ENCODE peak calls at places on chromosome 3, in five cellular contexts. One of them, this sample, is unnamed.
A peak's percentile ranks its signal among the peaks of the same experiment; 100 is the strongest.

GRCh38 chr3:197520311-197521276 is 35.2 kb downstream of the BDH1 start:
- DNase-seq in HEK293T: no peak
- DNase-seq in Kasumi-1: no peak
- DNase-seq in NCI-H2227 treated with DMSO at 0.1 percent for 48 hours: peak; percentile 71
- DNase-seq in left ventricle myocardium inferior: no peak
- DNase-seq in this sample: peak; percentile 79

GRCh38 chr3:139521811-139522210 is 17.7 kb downstream of the RBP1 start:
- DNase-seq in HEK293T: no peak
- DNase-seq in Kasumi-1: no peak
- DNase-seq in NCI-H2227 treated with DMSO at 0.1 percent for 48 hours: no peak
- DNase-seq in left ventricle myocardium inferior: no peak
- DNase-seq in this sample: no peak

GRCh38 chr3:123656691-123657090 is 71.8 kb upstream of the HACD2 start:
- DNase-seq in HEK293T: no peak
- DNase-seq in Kasumi-1: peak; percentile 31
- DNase-seq in NCI-H2227 treated with DMSO at 0.1 percent for 48 hours: no peak
- DNase-seq in left ventricle myocardium inferior: no peak
- DNase-seq in this sample: no peak

GRCh38 chr3:39146611-39147373 is 6.6 kb downstream of the CSRNP1 start:
- DNase-seq in HEK293T: no peak
- DNase-seq in Kasumi-1: peak; percentile 78
- DNase-seq in NCI-H2227 treated with DMSO at 0.1 percent for 48 hours: peak; percentile 31
- DNase-seq in left ventricle myocardium inferior: peak; percentile 65
- DNase-seq in this sample: no peak

GRCh38 chr3:164040991-164041390 is 1037.3 kb downstream of the SI start:
- DNase-seq in HEK293T: no peak
- DNase-seq in Kasumi-1: no peak
- DNase-seq in NCI-H2227 treated with DMSO at 0.1 percent for 48 hours: no peak
- DNase-seq in left ventricle myocardium inferior: no peak
- DNase-seq in this sample: no peak

GRCh38 chr3:94307588-94307987 is 244.7 kb downstream of the NSUN3 start:
- DNase-seq in HEK293T: no peak
- DNase-seq in Kasumi-1: no peak
- DNase-seq in NCI-H2227 treated with DMSO at 0.1 percent for 48 hours: no peak
- DNase-seq in left ventricle myocardium inferior: no peak
- DNase-seq in this sample: no peak

GRCh38 chr3:27976933-27977332 is 254.8 kb upstream of the EOMES start:
- DNase-seq in HEK293T: no peak
- DNase-seq in Kasumi-1: peak; percentile 86
- DNase-seq in NCI-H2227 treated with DMSO at 0.1 percent for 48 hours: no peak
- DNase-seq in left ventricle myocardium inferior: no peak
- DNase-seq in this sample: no peak

GRCh38 chr3:153163349-153164008 is 1.5 kb downstream of the RAP2B start:
- DNase-seq in HEK293T: peak; percentile 16
- DNase-seq in Kasumi-1: peak; percentile 38
- DNase-seq in NCI-H2227 treated with DMSO at 0.1 percent for 48 hours: no peak
- DNase-seq in left ventricle myocardium inferior: no peak
- DNase-seq in this sample: no peak

GRCh38 chr3:21561472-21561871 is 189.5 kb downstream of the ZNF385D start:
- DNase-seq in HEK293T: no peak
- DNase-seq in Kasumi-1: no peak
- DNase-seq in NCI-H2227 treated with DMSO at 0.1 percent for 48 hours: no peak
- DNase-seq in left ventricle myocardium inferior: no peak
- DNase-seq in this sample: no peak

GRCh38 chr3:51340311-51340829 is 44.7 kb upstream of the MANF start:
- DNase-seq in HEK293T: no peak
- DNase-seq in Kasumi-1: no peak
- DNase-seq in NCI-H2227 treated with DMSO at 0.1 percent for 48 hours: no peak
- DNase-seq in left ventricle myocardium inferior: no peak
- DNase-seq in this sample: no peak

GRCh38 chr3:188185717-188186236 is 31.8 kb downstream of the LPP start:
- DNase-seq in HEK293T: no peak
- DNase-seq in Kasumi-1: no peak
- DNase-seq in NCI-H2227 treated with DMSO at 0.1 percent for 48 hours: peak; percentile 16
- DNase-seq in left ventricle myocardium inferior: no peak
- DNase-seq in this sample: no peak

GRCh38 chr3:61979645-61980430 is 393.5 kb downstream of the FEZF2 start:
- DNase-seq in HEK293T: no peak
- DNase-seq in Kasumi-1: peak; percentile 38
- DNase-seq in NCI-H2227 treated with DMSO at 0.1 percent for 48 hours: no peak
- DNase-seq in left ventricle myocardium inferior: no peak
- DNase-seq in this sample: no peak

GRCh38 chr3:112640864-112641751 is at the start of gene CCDC80:
- DNase-seq in HEK293T: peak; percentile 59
- DNase-seq in Kasumi-1: no peak
- DNase-seq in NCI-H2227 treated with DMSO at 0.1 percent for 48 hours: no peak
- DNase-seq in left ventricle myocardium inferior: no peak
- DNase-seq in this sample: no peak

GRCh38 chr3:112638327-112639020 is 2.5 kb downstream of the CCDC80 start:
- DNase-seq in HEK293T: no peak
- DNase-seq in Kasumi-1: no peak
- DNase-seq in NCI-H2227 treated with DMSO at 0.1 percent for 48 hours: no peak
- DNase-seq in left ventricle myocardium inferior: peak; percentile 39
- DNase-seq in this sample: no peak

GRCh38 chr3:186109897-186110803 is 1.3 kb upstream of the ETV5 start:
- DNase-seq in HEK293T: no peak
- DNase-seq in Kasumi-1: no peak
- DNase-seq in NCI-H2227 treated with DMSO at 0.1 percent for 48 hours: no peak
- DNase-seq in left ventricle myocardium inferior: no peak
- DNase-seq in this sample: no peak

GRCh38 chr3:102206506-102207145 is 228.2 kb upstream of the ZPLD1 start:
- DNase-seq in HEK293T: no peak
- DNase-seq in Kasumi-1: no peak
- DNase-seq in NCI-H2227 treated with DMSO at 0.1 percent for 48 hours: no peak
- DNase-seq in left ventricle myocardium inferior: peak; percentile 75
- DNase-seq in this sample: no peak

GRCh38 chr3:177431525-177432255 is 234.4 kb upstream of the TBL1XR1 start:
- DNase-seq in HEK293T: peak; percentile 23
- DNase-seq in Kasumi-1: no peak
- DNase-seq in NCI-H2227 treated with DMSO at 0.1 percent for 48 hours: no peak
- DNase-seq in left ventricle myocardium inferior: no peak
- DNase-seq in this sample: no peak

This sample was measured in chondrocyte.